ENCODE peak calls at places on chromosome 7, in four cellular contexts. V, Q, Y and C are unnamed samples.

GRCh38 chr7:152145853-152146466 is 120.5 kb downstream of the GALNT11 start:
- DNase-seq in Y (no peak), Q (no peak), V (peak), C (peak)

GRCh38 chr7:82961240-82961639 is 201.4 kb downstream of the PCLO start:
- DNase-seq in Y (no peak), Q (no peak), V (no peak), C (no peak)

GRCh38 chr7:109864263-109864662 is 1226.7 kb upstream of the LRRN3 start:
- DNase-seq in Q (no peak), V (no peak), Y (no peak), C (no peak)

GRCh38 chr7:153941061-153941460 is 111.1 kb upstream of the DPP6 start:
- DNase-seq in V (no peak), Q (no peak), Y (no peak), C (no peak)

GRCh38 chr7:33076737-33077136 is 14.2 kb upstream of the NT5C3A start:
- DNase-seq in Y (no peak), Q (no peak), V (no peak), C (no peak)

GRCh38 chr7:100586266-100587025 is at the start of gene FBXO24:
- DNase-seq in Y (peak), Q (peak), V (peak), C (peak)

GRCh38 chr7:45689011-45689796 is 115.0 kb downstream of the ADCY1 start:
- DNase-seq in V (peak), Y (no peak), Q (no peak), C (no peak)

GRCh38 chr7:101681170-101682007 is 52.3 kb upstream of the MYL10 start:
- DNase-seq in Y (no peak), V (peak), Q (no peak), C (peak)

GRCh38 chr7:50502001-50502684 is 52.0 kb upstream of the FIGNL1 start:
- DNase-seq in Y (no peak), Q (no peak), V (peak), C (peak)

GRCh38 chr7:102193806-102194205 is 92.9 kb upstream of the SH2B2 start:
- DNase-seq in Q (no peak), Y (no peak), V (no peak), C (no peak)

GRCh38 chr7:29921404-29922010 is 68.1 kb downstream of the SCRN1 start:
- DNase-seq in V (peak), Y (peak), Q (peak), C (peak)
- TF ChIP-seq CTCF in V (peak), Y (peak), Q (peak), C (peak)

GRCh38 chr7:77697535-77697831 is 1.2 kb downstream of the RSBN1L start:
- DNase-seq in V (no peak), Y (no peak), Q (no peak), C (no peak)

GRCh38 chr7:77693830-77694583 is 2.3 kb upstream of the RSBN1L start:
- DNase-seq in V (no peak), Y (no peak), Q (no peak), C (no peak)

GRCh38 chr7:77696643-77697534 is 630 bp downstream of the RSBN1L start:
- DNase-seq in Q (peak), V (no peak), Y (peak), C (no peak)

GRCh38 chr7:77698042-77698625 is 1.9 kb downstream of the RSBN1L start:
- DNase-seq in Q (no peak), Y (no peak), V (no peak), C (no peak)

GRCh38 chr7:77696057-77696642 is at the start of gene RSBN1L:
- DNase-seq in Y (peak), V (peak), Q (peak), C (peak)
- TF ChIP-seq CTCF in Y (no peak), V (peak), Q (no peak), C (peak)

GRCh38 chr7:72163266-72163665 is 248.9 kb downstream of the CALN1 start:
- DNase-seq in Y (no peak), Q (no peak), V (no peak), C (no peak)

GRCh38 chr7:72161534-72161933 is 250.6 kb downstream of the CALN1 start:
- DNase-seq in V (no peak), Y (peak), Q (no peak), C (no peak)
- TF ChIP-seq CTCF in V (no peak), Y (peak), Q (no peak), C (no peak)

DNA sequence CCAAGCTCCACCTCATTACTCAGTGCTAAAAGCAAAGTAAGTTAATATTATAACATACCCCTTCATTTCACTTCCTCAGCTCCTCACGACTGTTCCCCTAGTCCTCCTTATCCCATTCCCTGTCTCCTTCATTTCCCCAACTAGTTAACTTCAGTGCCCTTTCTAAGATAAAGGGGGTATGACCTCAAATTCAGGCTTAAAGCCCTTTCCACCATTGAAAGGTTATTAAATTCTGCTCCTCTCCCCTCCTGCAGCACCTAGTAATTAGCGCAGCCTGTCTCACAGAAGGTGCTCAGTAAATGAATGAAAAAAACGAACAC is 1.0 kb downstream of the CRPPA start:
- DNase-seq in V (no peak), Y (no peak), Q (no peak), C (no peak)
- TF ChIP-seq CTCF in V (no peak), Y (no peak), Q (no peak), C (no peak)

DNA sequence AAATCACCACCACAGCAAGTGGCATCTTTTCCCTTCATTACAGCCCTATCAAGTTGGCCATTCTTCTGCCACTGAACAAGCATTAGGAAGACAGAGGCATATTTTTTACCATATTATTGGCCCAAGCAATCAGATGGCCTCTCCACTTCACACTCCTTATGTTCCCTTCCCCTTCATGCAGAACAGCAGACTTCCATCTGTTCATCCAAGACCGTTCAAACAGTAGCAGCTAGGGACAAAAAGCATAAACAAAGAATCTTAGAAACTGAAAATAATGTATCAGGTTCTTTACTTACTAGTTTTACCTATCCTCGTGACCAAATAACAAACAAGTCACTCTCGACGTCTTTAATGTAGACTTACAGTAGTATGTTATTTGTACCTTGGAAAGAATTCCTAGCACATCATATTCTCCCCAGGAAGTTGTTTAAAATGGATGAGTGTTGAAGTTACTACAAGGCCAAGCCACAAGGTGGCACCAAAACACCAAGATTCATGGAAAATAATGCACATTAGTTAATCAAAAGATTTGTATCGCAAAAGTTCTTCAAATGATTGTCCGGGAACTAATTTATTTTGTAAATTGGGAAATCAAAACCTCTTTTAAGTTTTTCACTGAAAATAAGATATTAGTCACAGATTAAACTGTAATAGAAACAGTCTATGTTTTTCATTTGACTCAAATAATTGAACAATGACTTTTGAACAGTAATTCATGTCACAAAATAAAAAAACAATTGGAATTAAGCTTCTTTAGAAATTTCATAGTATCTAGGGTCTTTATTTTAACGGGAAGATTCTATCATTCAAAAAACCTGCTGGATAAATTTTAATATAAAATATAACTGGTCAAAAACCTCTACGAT is 112.1 kb downstream of the VPS41 start:
- DNase-seq in V (peak), Q (peak), Y (peak), C (peak)
- TF ChIP-seq CTCF in V (peak), Q (peak), Y (peak), C (peak)

DNA sequence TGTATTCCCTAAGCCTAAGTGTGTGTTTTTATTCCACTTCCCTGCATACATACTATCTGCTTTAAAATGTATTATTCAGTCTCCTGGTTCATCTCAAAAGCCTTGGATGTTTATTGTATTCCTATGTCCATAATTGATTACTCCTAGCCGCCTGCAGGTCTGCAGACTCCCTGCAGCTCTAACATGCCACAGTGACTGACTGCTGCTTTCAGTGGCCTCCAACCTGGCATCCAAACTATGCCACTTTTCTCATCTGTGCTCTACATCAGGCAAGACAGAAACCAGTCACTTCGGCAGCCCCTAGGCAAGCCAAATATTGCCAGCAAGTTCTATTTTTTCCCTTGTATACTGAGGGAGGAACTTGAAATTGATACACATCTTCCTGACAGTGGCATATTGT is 81.8 kb downstream of the ABCA13 start:
- DNase-seq in V (no peak), Y (no peak), Q (no peak), C (no peak)
- TF ChIP-seq CTCF in V (no peak), Y (no peak), Q (no peak), C (no peak)

GRCh38 chr7:6648066-6648814 is 11.1 kb downstream of the ZNF316 start:
- DNase-seq in Q (no peak), Y (no peak), V (no peak), C (no peak)

GRCh38 chr7:6649241-6649961 is 12.3 kb downstream of the ZNF316 start:
- DNase-seq in Q (no peak), Y (no peak), V (no peak), C (no peak)

GRCh38 chr7:6650086-6650485 is 13.0 kb downstream of the ZNF316 start:
- DNase-seq in Y (no peak), Q (no peak), V (no peak), C (no peak)

GRCh38 chr7:6647541-6647940 is 10.4 kb downstream of the ZNF316 start:
- DNase-seq in Y (no peak), V (no peak), Q (no peak), C (no peak)

DNA sequence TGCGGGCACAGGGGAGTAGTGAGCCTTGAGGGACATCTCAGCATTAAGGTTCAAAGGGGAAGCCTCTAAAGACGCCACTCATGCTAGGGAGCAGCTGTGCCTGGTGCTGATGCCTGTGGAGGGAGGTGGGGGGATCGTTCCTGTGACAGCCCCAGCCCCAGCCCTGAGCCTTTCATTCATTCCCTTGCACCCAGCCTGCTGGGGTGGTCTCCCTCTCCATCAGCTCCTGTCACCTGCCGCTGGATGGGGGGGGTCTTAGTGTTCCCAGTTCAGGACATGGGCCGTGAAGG is 11.6 kb downstream of the ZNF316 start:
- DNase-seq in Q (no peak), V (no peak), Y (no peak), C (no peak)
- TF ChIP-seq CTCF in Q (no peak), V (no peak), Y (no peak), C (no peak)

DNA sequence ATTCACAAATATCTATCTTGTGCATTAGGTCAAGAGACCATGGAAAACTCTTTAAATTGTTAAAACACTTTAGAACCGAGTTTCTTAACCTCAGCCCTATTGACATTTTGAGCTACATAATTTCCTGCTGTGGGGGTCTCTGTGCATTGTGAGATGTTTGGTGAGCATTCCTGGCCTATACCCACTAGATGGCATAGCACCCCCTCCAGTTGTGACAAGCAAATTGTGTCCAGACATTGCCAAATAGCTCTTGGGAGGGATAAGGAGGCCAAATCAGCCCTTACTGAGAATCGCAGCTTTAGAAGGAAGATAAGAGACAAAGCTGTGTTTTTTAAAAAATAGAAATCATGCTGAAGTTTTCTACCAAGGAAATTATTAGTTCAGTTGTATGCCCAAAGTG is 1158.5 kb upstream of the C7orf33 start:
- DNase-seq in Q (no peak), Y (peak), V (no peak), C (no peak)
- TF ChIP-seq CTCF in Q (peak), Y (no peak), V (peak), C (peak)

DNA sequence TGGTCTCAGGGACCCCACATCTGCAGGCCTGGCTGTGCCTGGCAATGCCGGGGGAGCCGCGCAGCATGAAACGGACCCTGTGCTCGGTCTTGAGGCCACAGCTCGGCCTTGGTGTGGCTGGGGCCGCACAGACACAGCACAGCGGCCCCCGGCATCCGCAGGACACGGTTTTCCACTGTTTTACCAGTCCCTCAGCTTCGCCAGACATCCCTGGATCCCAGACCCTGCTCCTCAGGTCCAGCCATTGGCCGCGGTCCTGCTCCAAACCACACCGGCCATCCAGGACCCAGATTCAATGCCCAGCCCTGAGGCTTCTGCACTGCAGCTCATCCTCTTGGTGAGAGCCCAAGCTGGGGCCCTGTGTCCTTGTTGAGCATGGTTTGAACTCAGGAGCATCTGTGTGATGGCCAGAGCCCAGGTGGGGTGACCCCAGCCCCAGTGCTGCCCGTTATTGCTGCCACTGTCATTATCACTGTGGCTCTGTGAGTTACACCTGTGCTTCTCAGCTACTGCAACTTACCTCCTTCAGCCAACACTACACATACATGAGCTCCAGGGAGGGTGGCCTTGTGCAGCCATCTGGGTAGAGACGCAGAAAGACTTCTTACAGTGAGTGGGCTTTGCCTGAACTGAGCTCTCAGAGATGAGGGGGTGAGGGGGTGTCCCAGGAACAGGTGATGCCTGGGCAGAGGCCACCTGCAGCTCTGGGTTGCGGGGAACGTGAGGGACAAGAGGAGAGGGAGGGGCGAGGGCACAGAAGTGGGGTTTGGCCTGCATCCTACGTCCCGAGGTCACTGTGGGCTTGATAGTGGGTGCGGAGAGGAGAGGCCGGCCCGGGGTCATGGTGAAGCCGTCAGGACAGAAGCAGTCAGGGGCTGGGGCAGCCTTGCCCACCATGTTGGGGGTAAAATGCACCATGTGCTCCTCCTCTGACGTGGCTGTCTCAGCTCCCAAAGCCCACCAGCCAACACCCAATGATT is 567.6 kb downstream of the PTPRN2 start:
- DNase-seq in Q (no peak), Y (no peak), V (no peak), C (no peak)
- TF ChIP-seq CTCF in Q (no peak), Y (no peak), V (no peak), C (no peak)

GRCh38 chr7:35436452-35436851 is 182.6 kb upstream of the TBX20 start:
- DNase-seq in V (no peak), Q (no peak), Y (no peak), C (no peak)

GRCh38 chr7:35424869-35425495 is 171.1 kb upstream of the TBX20 start:
- DNase-seq in Q (peak), Y (peak), V (peak), C (no peak)

GRCh38 chr7:35430547-35431153 is 176.8 kb upstream of the TBX20 start:
- DNase-seq in Y (peak), Q (no peak), V (no peak), C (no peak)
- TF ChIP-seq CTCF in Y (peak), Q (no peak), V (peak), C (peak)